ENCODE peak calls at places on chromosomes 1 and 21, in eight cellular contexts. N is endothelial cell, X is AG09309, U is upper lobe of left lung, K is mesothelial cell of epicardium, G is PC-9, L is psoas muscle, S is neural crest cell. E is an unnamed sample.

GRCh38 chr1:41547781-41548560 is 63.5 kb upstream of the EDN2 start:
- DNase-seq in N (no peak), X (no peak), U (no peak), K (no peak), G (no peak), L (no peak), S (no peak), E (no peak)

GRCh38 chr1:29648026-29648425 is 411.7 kb downstream of the PTPRU start:
- DNase-seq in N (no peak), X (no peak), U (no peak), K (no peak), G (no peak), L (no peak), S (no peak), E (no peak)

GRCh38 chr1:4001461-4001860 is 101.4 kb upstream of the C1orf174 start:
- DNase-seq in N (no peak), X (no peak), U (no peak), K (no peak), G (no peak), L (no peak), S (no peak), E (no peak)

GRCh38 chr1:168637350-168637991 is 61.1 kb downstream of the XCL1 start:
- DNase-seq in N (peak; percentile 19), X (peak; percentile 10), U (no peak), K (no peak), G (no peak), L (no peak), S (no peak), E (no peak)

GRCh38 chr1:37561794-37562132 is 5.0 kb downstream of the DNALI1 start:
- DNase-seq in N (peak; percentile 38), X (no peak), U (no peak), K (no peak), G (peak; percentile 27), L (peak; percentile 18), S (no peak), E (no peak)

GRCh38 chr1:81921851-81922462 is 121.2 kb downstream of the ADGRL2 start:
- DNase-seq in N (no peak), X (no peak), U (no peak), K (no peak), G (no peak), L (no peak), S (no peak), E (no peak)

GRCh38 chr1:221987860-221988520 is 246.1 kb upstream of the DUSP10 start:
- DNase-seq in N (no peak), X (no peak), U (no peak), K (no peak), G (no peak), L (no peak), S (no peak), E (peak; percentile 14)

GRCh38 chr21:27173052-27173451 is 206.2 kb upstream of the ADAMTS5 start:
- DNase-seq in N (no peak), X (no peak), U (no peak), K (no peak), G (no peak), L (no peak), S (no peak), E (no peak)

GRCh38 chr1:221708987-221709386 is 32.9 kb downstream of the DUSP10 start:
- DNase-seq in N (no peak), X (no peak), U (no peak), K (no peak), G (no peak), L (no peak), S (no peak), E (no peak)

GRCh38 chr1:182107218-182107617 is 45.7 kb upstream of the ZNF648 start:
- DNase-seq in N (no peak), X (no peak), U (no peak), K (no peak), G (peak; percentile 42), L (no peak), S (no peak), E (no peak)

GRCh38 chr1:86912501-86912900 is 1.4 kb downstream of the SELENOF start:
- DNase-seq in N (no peak), X (no peak), U (no peak), K (no peak), G (no peak), L (no peak), S (no peak), E (no peak)

GRCh38 chr1:241848680-241849344 is 808 bp downstream of the EXO1 start:
- DNase-seq in N (no peak), X (no peak), U (no peak), K (no peak), G (no peak), L (no peak), S (no peak), E (no peak)

GRCh38 chr1:244163131-244163530 is 112.0 kb downstream of the ZBTB18 start:
- DNase-seq in N (no peak), X (no peak), U (no peak), K (no peak), G (no peak), L (no peak), S (no peak), E (no peak)

GRCh38 chr1:193190096-193190744 is 3.8 kb upstream of the B3GALT2 start:
- DNase-seq in N (no peak), X (no peak), U (no peak), K (no peak), G (no peak), L (no peak), S (no peak), E (no peak)
- TF ChIP-seq CTCF in N (no peak), X (no peak), U (peak; percentile 21), K (no peak), G (no peak), L (no peak), S (peak; percentile 58), E (peak; percentile 12)

DNA sequence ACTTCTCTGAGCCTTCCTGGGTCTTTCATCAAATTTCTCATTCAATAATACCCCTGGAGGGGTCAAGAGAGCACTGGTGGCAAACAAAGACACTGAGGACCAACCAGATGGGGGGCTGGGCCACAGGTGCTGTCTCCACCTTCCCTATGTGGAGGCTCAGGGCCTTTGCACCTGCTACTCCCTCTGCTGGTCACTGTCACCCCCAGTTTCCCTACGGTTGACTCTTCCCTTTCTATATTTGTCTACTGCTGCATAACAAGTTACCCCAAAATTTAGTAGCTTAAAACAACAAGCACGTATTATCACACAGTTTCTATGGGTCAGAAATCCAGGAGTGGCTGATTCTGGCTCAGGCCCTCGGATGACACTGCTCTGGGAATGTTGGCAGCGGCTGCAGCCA is 138.8 kb upstream of the RUNX3 start:
- DNase-seq in N (no peak), X (no peak), U (no peak), K (no peak), G (no peak), L (no peak), S (no peak), E (no peak)
- TF ChIP-seq CTCF in N (no peak), X (peak; percentile 3), U (no peak), K (no peak), G (no peak), L (no peak), S (no peak), E (no peak)

GRCh38 chr1:15956150-15956549 is 19.8 kb downstream of the ZBTB17 start:
- DNase-seq in N (no peak), X (no peak), U (no peak), K (no peak), G (no peak), L (no peak), S (no peak), E (no peak)

GRCh38 chr1:15955552-15955951 is 20.3 kb downstream of the ZBTB17 start:
- DNase-seq in N (no peak), X (no peak), U (no peak), K (no peak), G (no peak), L (no peak), S (no peak), E (no peak)

GRCh38 chr1:15958111-15958510 is 17.8 kb downstream of the ZBTB17 start:
- DNase-seq in N (no peak), X (no peak), U (no peak), K (no peak), G (no peak), L (no peak), S (no peak), E (no peak)

GRCh38 chr1:15958788-15959187 is 17.1 kb downstream of the ZBTB17 start:
- DNase-seq in N (no peak), X (no peak), U (no peak), K (no peak), G (no peak), L (no peak), S (no peak), E (no peak)

DNA sequence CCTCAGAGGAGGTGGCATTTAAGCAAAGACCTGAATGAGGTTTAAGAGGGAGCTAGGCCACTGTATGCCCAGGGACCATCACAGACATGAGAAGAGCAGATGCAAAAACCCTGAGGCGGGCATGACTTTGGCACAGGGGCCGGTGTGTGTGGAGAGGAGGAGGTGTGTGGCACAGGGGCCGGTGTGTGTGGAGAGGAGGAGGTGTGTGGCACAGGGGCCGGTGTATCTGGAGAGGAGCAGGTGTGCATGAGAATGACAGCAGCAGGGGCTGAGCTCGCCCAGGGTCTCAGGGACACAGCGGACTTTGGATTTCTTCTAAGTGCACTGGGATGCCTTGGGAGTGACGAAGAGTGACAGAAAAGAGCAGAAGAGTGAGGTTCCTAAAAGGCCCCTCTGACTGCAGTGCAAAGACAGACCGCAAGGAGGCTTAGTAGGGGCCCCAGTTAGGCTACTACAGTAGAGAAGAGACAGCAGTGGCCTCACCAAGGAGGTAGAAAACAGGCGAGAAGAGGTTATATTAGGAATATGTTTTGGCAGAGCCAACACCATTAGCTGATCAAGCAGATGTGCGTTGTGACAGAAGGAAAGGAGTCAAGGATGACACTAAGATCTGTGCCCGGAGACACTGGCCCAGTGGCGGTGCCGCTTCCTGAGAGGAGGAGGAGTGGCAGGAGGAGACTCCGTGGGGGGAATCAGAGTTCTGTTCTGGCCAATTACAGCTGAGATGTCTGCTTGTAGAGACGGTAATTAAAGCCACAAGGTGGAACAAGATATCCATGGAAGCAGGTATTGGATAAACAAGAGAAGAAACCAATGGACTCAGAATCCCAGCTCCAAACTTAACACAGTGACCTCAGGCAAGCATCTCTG is 18.4 kb downstream of the ZBTB17 start:
- DNase-seq in N (peak; percentile 41), X (no peak), U (no peak), K (no peak), G (no peak), L (no peak), S (peak; percentile 27), E (no peak)
- TF ChIP-seq CTCF in N (peak; percentile 60), X (no peak), U (no peak), K (peak; percentile 32), G (no peak), L (no peak), S (peak; percentile 60), E (peak; percentile 32)

GRCh38 chr1:151189638-151190445 is at the start of gene VPS72:
- DNase-seq in N (peak; percentile 74), X (peak; percentile 56), U (peak; percentile 90), K (peak; percentile 74), G (peak; percentile 80), L (peak; percentile 85), S (peak; percentile 67), E (peak; percentile 72)
- TF ChIP-seq CTCF in N (no peak), X (no peak), U (peak; percentile 41), K (no peak), G (no peak), L (peak; percentile 26), S (no peak), E (no peak)

E was measured in AG09319.